ENCODE peak calls at places on chromosomes 3 and 15, in eight cellular contexts. R is mammary epithelial cell; O is ovary; E is body of pancreas; T is CD8-positive, alpha-beta T cell; A is GM23338; B is cardiac muscle cell; W is lung. Q is an unnamed sample. For H3K27me3, the result is how much of the 10 kb centered on the place peaks cover.

GRCh38 chr15:39363761-39364586 is 216.9 kb upstream of the THBS1 start:
- DNase-seq in R (no peak), O (no peak), E (no peak), T (no peak), A (no peak), B (no peak), W (no peak), Q (peak)

GRCh38 chr15:72342385-72342784 is 22.4 kb upstream of the CELF6 start:
- DNase-seq in R (no peak), O (no peak), E (peak), T (peak), A (peak), B (peak), W (no peak), Q (peak)

GRCh38 chr3:62096521-62096920 is 276.8 kb downstream of the FEZF2 start:
- DNase-seq in R (no peak), O (no peak), E (no peak), T (no peak), A (no peak), B (no peak), W (no peak), Q (no peak)

GRCh38 chr3:111864821-111865656 is 6.0 kb downstream of the PHLDB2 start:
- DNase-seq in R (peak), O (no peak), E (peak), T (no peak), A (no peak), B (peak), W (no peak), Q (peak)

GRCh38 chr3:42980209-42980608 is 1.1 kb downstream of the GASK1A start:
- DNase-seq in R (no peak), O (peak), E (no peak), T (no peak), A (peak), B (no peak), W (no peak), Q (no peak)

GRCh38 chr15:100209204-100209603 is 132.6 kb downstream of the ADAMTS17 start:
- DNase-seq in R (no peak), O (peak), E (no peak), T (no peak), A (no peak), B (no peak), W (no peak), Q (no peak)

GRCh38 chr3:39413691-39414420 is 7.3 kb downstream of the RPSA start:
- DNase-seq in R (no peak), O (no peak), E (no peak), T (no peak), A (no peak), B (no peak), W (no peak), Q (no peak)

GRCh38 chr3:171000281-171000680 is 26.2 kb downstream of the SLC2A2 start:
- DNase-seq in R (peak), O (no peak), E (no peak), T (no peak), A (no peak), B (no peak), W (no peak), Q (no peak)

GRCh38 chr15:85757939-85758654 is 36.6 kb downstream of the KLHL25 start:
- DNase-seq in R (no peak), O (no peak), E (no peak), T (no peak), A (no peak), B (no peak), W (no peak), Q (no peak)

GRCh38 chr3:71210257-71211002 is 373.1 kb downstream of the FOXP1 start:
- DNase-seq in R (peak), O (no peak), E (peak), T (no peak), A (no peak), B (peak), W (peak), Q (no peak)

GRCh38 chr3:140711719-140712086 is 33.8 kb downstream of the TRIM42 start:
- DNase-seq in R (no peak), O (no peak), E (no peak), T (no peak), A (no peak), B (no peak), W (no peak), Q (no peak)

GRCh38 chr15:70559223-70559823 is 204.0 kb downstream of the UACA start:
- DNase-seq in R (no peak), O (no peak), E (peak), T (peak), A (no peak), B (peak), W (peak), Q (peak)
- H3K4me3 ChIP-seq in R (no peak), O (no peak), E (no peak), T (peak), A (no peak), B (no peak), W (no peak), Q (no peak)

GRCh38 chr3:117130222-117130621 is 420.6 kb downstream of the TUSC7 start:
- DNase-seq in R (no peak), O (no peak), E (no peak), T (no peak), A (no peak), B (no peak), W (no peak), Q (no peak)

GRCh38 chr3:117126460-117126859 is 416.9 kb downstream of the TUSC7 start:
- DNase-seq in R (no peak), O (no peak), E (no peak), T (no peak), A (no peak), B (no peak), W (no peak), Q (no peak)

GRCh38 chr3:117128876-117129275 is 419.3 kb downstream of the TUSC7 start:
- DNase-seq in R (no peak), O (no peak), E (no peak), T (no peak), A (no peak), B (no peak), W (no peak), Q (no peak)

GRCh38 chr3:117128133-117128532 is 418.6 kb downstream of the TUSC7 start:
- DNase-seq in R (no peak), O (no peak), E (no peak), T (no peak), A (no peak), B (no peak), W (no peak), Q (no peak)

GRCh38 chr3:117127147-117127546 is 417.6 kb downstream of the TUSC7 start:
- DNase-seq in R (no peak), O (no peak), E (no peak), T (no peak), A (no peak), B (no peak), W (no peak), Q (no peak)
- TF ChIP-seq CTCF in R (no peak), O (no peak), E (peak), T (no peak), A (no peak), B (no peak), W (no peak), Q (no peak)

GRCh38 chr15:82647045-82647834 is at the start of gene CPEB1:
- DNase-seq in R (peak), O (peak), E (peak), T (peak), A (peak), B (peak), W (no peak), Q (no peak)

GRCh38 chr15:82646250-82647044 is 716 bp downstream of the CPEB1 start:
- DNase-seq in R (no peak), O (peak), E (peak), T (peak), A (peak), B (peak), W (no peak), Q (no peak)

GRCh38 chr15:82642656-82643055 is 4.5 kb downstream of the CPEB1 start:
- DNase-seq in R (no peak), O (no peak), E (no peak), T (no peak), A (no peak), B (no peak), W (no peak), Q (no peak)

GRCh38 chr15:82641129-82641798 is 5.9 kb downstream of the CPEB1 start:
- DNase-seq in R (no peak), O (no peak), E (no peak), T (no peak), A (no peak), B (no peak), W (no peak), Q (no peak)

DNA sequence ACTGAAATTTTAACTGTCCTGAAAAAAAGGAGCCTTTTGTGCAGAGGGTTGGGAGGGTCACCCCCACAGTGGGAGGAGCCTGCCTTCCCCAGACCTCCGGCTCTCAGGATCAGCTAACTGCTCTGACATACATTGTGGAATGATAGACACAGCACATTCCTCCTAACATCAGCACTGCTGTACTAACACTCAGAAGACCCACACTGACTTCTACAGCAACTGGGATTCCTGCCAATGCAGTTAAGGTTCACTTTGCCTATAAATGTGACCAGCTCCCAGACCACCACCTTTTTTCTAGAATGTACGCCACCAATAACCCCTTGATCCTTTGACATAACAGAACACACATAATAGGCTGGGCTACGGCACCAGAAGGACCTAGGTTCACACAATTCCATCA is 3.2 kb downstream of the CPEB1 start:
- DNase-seq in R (no peak), O (no peak), E (no peak), T (no peak), A (peak), B (peak), W (no peak), Q (no peak)
- H3K27me3 ChIP-seq in R (under half), O (under half), E (under half), T (under half), A (under half), B (half or more), W (under half), Q (under half)

GRCh38 chr3:152382312-152383135 is 113.8 kb downstream of the MBNL1 start:
- DNase-seq in R (no peak), O (no peak), E (no peak), T (no peak), A (no peak), B (no peak), W (no peak), Q (no peak)
- H3K4me3 ChIP-seq in R (peak), O (peak), E (no peak), T (no peak), A (no peak), B (no peak), W (no peak), Q (peak)

GRCh38 chr15:49293941-49294340 is 123.9 kb downstream of the GALK2 start:
- DNase-seq in R (no peak), O (no peak), E (no peak), T (no peak), A (no peak), B (no peak), W (no peak), Q (no peak)

GRCh38 chr15:49290204-49290603 is 120.2 kb downstream of the GALK2 start:
- DNase-seq in R (no peak), O (no peak), E (no peak), T (no peak), A (no peak), B (no peak), W (no peak), Q (no peak)

GRCh38 chr15:49286649-49287394 is 116.8 kb downstream of the GALK2 start:
- DNase-seq in R (no peak), O (no peak), E (no peak), T (no peak), A (no peak), B (no peak), W (no peak), Q (peak)

DNA sequence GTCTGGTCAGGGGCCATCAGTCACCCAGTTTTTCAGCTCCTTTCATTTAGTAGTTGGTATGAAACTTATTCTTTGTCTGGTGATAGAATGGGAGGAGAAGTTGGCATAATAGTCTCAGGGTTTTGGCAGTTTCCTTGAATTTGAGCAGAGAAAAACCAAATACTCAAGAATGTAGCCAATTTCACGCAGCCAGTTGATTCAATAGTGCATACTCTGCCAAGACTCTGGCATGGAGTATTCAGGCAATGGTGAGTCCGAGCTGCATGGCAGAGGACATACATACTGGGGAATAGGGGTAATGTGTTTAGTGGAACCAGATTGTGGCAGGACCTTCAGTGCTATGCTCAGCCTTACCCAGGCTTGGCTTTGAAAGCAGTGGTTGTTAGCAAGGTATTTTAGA is 118.4 kb downstream of the GALK2 start:
- DNase-seq in R (no peak), O (no peak), E (no peak), T (no peak), A (no peak), B (no peak), W (no peak), Q (no peak)
- TF ChIP-seq CTCF in R (no peak), O (no peak), E (no peak), T (no peak), A (no peak), B (no peak), W (no peak), Q (no peak)

DNA sequence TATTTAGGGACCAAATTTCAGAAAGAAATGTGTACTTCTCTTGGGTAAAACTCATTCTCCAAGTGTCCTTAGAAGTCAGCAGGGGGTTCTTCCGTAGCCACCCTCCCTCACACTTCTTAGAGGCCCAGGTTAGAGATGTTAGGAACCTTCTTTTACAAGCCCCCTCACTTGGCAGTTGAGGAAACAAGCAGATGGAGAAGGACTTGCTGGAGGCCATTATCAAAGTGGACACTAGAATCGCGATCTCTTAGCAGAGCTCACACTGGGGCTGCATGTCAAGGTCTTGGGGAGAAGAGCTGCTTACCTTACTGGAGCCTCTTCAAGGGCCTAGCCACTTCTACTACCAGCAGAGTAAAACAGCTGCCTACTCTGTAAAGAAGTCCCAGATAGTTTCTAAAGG is 69.4 kb upstream of the POLG start:
- DNase-seq in R (no peak), O (no peak), E (no peak), T (no peak), A (no peak), B (no peak), W (no peak), Q (no peak)
- H3K27me3 ChIP-seq in R (half or more), O (under half), E (under half), T (half or more), A (half or more), B (half or more), W (under half), Q (half or more)